ENCODE peak calls at places on chromosome 1, in eight cellular contexts. L, Q, F, P, M, E, C and K are unnamed samples.

GRCh38 chr1:55402676-55403464 is 187.7 kb upstream of the USP24 start:
- DNase-seq in L (no peak), Q (no peak), F (no peak), P (no peak), M (no peak), E (no peak), C (no peak), K (no peak)

GRCh38 chr1:28134651-28135207 is 41.8 kb downstream of the PTAFR start:
- DNase-seq in L (no peak), Q (no peak), F (no peak), P (no peak), M (no peak), E (no peak), C (no peak), K (no peak)

GRCh38 chr1:246583448-246584185 is 17.4 kb downstream of the CNST start:
- DNase-seq in L (peak), Q (no peak), F (no peak), P (no peak), M (no peak), E (peak), C (no peak), K (peak)

GRCh38 chr1:20107767-20108166 is 11.6 kb downstream of the PLA2G2D start:
- DNase-seq in L (no peak), Q (no peak), F (no peak), P (no peak), M (no peak), E (no peak), C (no peak), K (no peak)

GRCh38 chr1:185646202-185646683 is 87.9 kb upstream of the HMCN1 start:
- DNase-seq in L (peak), Q (no peak), F (no peak), P (peak), M (no peak), E (peak), C (no peak), K (peak)

GRCh38 chr1:109926662-109927300 is 16.1 kb downstream of the CSF1 start:
- DNase-seq in L (peak), Q (no peak), F (peak), P (peak), M (no peak), E (no peak), C (no peak), K (no peak)

GRCh38 chr1:30196457-30196856 is 526.9 kb downstream of the MATN1 start:
- DNase-seq in L (no peak), Q (no peak), F (no peak), P (no peak), M (no peak), E (no peak), C (no peak), K (no peak)

GRCh38 chr1:14415396-14415795 is 183.1 kb upstream of the KAZN start:
- DNase-seq in L (no peak), Q (peak), F (no peak), P (no peak), M (no peak), E (peak), C (no peak), K (no peak)

GRCh38 chr1:81703736-81704463 is 96.8 kb upstream of the ADGRL2 start:
- DNase-seq in L (no peak), Q (no peak), F (no peak), P (no peak), M (no peak), E (no peak), C (no peak), K (no peak)

GRCh38 chr1:116556289-116557006 is 14.4 kb downstream of the CD58 start:
- DNase-seq in L (peak), Q (peak), F (peak), P (peak), M (peak), E (no peak), C (no peak), K (no peak)